ENCODE peak calls at places on chromosomes 2 and 18, in seven cellular contexts. V is sciatic nerve, K is COR-L47, U is T-helper 2 cell, X is HTR-8/SVneo, R is Kasumi-1, W is stromal cell of bone marrow. M is an unnamed sample.

GRCh38 chr2:1744151-1744445 is 217 bp downstream of the PXDN start:
- DNase-seq in W (no peak), R (no peak), V (peak), K (peak), U (no peak), X (no peak), M (no peak)

GRCh38 chr18:49510393-49511115 is 23.5 kb upstream of the C18orf32 start:
- DNase-seq in U (peak), W (peak), X (peak), K (peak), V (peak), R (peak), M (peak)

GRCh38 chr2:54629914-54630609 is 93.4 kb upstream of the EML6 start:
- DNase-seq in V (no peak), W (no peak), K (no peak), U (no peak), R (no peak), X (no peak), M (no peak)

GRCh38 chr2:108965540-108966299 is 23.3 kb downstream of the EDAR start:
- DNase-seq in W (no peak), R (no peak), V (no peak), X (no peak), K (no peak), U (peak), M (no peak)

GRCh38 chr2:317501-318424 is 29.9 kb upstream of the ALKAL2 start:
- DNase-seq in W (no peak), K (no peak), R (no peak), U (peak), V (no peak), X (peak), M (no peak)

GRCh38 chr2:153169567-153169966 is 309.0 kb downstream of the RPRM start:
- DNase-seq in X (no peak), V (no peak), U (no peak), W (no peak), R (no peak), K (no peak), M (no peak)

GRCh38 chr2:176554107-176555048 is 285.1 kb downstream of the MTX2 start:
- DNase-seq in X (peak), K (peak), V (no peak), W (no peak), R (peak), U (peak), M (peak)

GRCh38 chr2:26274058-26274613 is 29.4 kb downstream of the HADHB start:
- DNase-seq in R (no peak), W (peak), K (peak), V (peak), X (peak), U (no peak), M (no peak)

GRCh38 chr2:233040174-233040530 is 7.7 kb downstream of the NEU2 start:
- DNase-seq in X (no peak), V (peak), R (no peak), K (no peak), U (no peak), W (no peak), M (no peak)

GRCh38 chr2:202032841-202033316 is 776 bp upstream of the FZD7 start:
- DNase-seq in U (peak), W (peak), R (peak), V (peak), K (no peak), X (peak), M (no peak)